ENCODE peak calls at places on chromosomes 2 and 18, in seven cellular contexts. J is transverse colon, D is stomach, Q is Peyer's patch, M is uterus, L is right lobe of liver, U is IMR-90. E is an unnamed sample.

GRCh38 chr18:76532875-76533274 is 37.8 kb upstream of the ZNF516 start:
- DNase-seq in L (no peak), M (no peak), Q (no peak), D (no peak), U (no peak), J (no peak), E (no peak)

GRCh38 chr2:62410015-62410453 is 96.0 kb downstream of the TMEM17 start:
- DNase-seq in Q (no peak), J (no peak), U (no peak), M (no peak), L (no peak), D (no peak), E (no peak)

GRCh38 chr2:151560289-151560688 is 150.6 kb downstream of the RIF1 start:
- DNase-seq in L (no peak), U (peak; percentile 33), J (no peak), Q (no peak), D (no peak), M (no peak), E (no peak)

GRCh38 chr2:179238027-179238426 is 26.6 kb downstream of the SESTD1 start:
- DNase-seq in Q (no peak), D (no peak), M (no peak), J (no peak), U (no peak), L (no peak), E (no peak)

GRCh38 chr2:51003345-51004192 is 28.4 kb downstream of the NRXN1 start:
- DNase-seq in J (no peak), M (no peak), D (no peak), U (peak; percentile 47), L (no peak), Q (no peak), E (no peak)

GRCh38 chr2:12606472-12607000 is 110.2 kb upstream of the TRIB2 start:
- DNase-seq in Q (no peak), M (no peak), D (no peak), U (peak; percentile 66), J (no peak), L (no peak), E (no peak)

GRCh38 chr2:111071480-111072143 is 49.1 kb upstream of the BCL2L11 start:
- DNase-seq in M (no peak), L (no peak), D (no peak), Q (no peak), J (no peak), U (peak; percentile 73), E (peak; percentile 38)

GRCh38 chr18:21897811-21898210 is 157.2 kb downstream of the MIB1 start:
- DNase-seq in U (peak; percentile 42), M (no peak), J (peak; percentile 42), L (peak; percentile 56), D (peak; percentile 58), Q (no peak), E (peak; percentile 16)

GRCh38 chr2:6352247-6352646 is 513.5 kb downstream of the CMPK2 start:
- DNase-seq in Q (no peak), J (no peak), D (no peak), M (no peak), U (no peak), L (no peak), E (no peak)

GRCh38 chr18:10973579-10974260 is 175.6 kb downstream of the PIEZO2 start:
- DNase-seq in U (peak; percentile 34), D (no peak), M (no peak), L (no peak), J (no peak), Q (no peak), E (peak; percentile 12)

GRCh38 chr2:130183500-130184373 is 1.7 kb downstream of the MZT2B start:
- DNase-seq in U (peak; percentile 11), M (peak; percentile 48), J (no peak), D (no peak), L (no peak), Q (no peak), E (no peak)

GRCh38 chr2:71583876-71584275 is 130.5 kb downstream of the DYSF start:
- DNase-seq in M (no peak), J (no peak), D (no peak), L (no peak), U (no peak), Q (no peak), E (no peak)

DNA sequence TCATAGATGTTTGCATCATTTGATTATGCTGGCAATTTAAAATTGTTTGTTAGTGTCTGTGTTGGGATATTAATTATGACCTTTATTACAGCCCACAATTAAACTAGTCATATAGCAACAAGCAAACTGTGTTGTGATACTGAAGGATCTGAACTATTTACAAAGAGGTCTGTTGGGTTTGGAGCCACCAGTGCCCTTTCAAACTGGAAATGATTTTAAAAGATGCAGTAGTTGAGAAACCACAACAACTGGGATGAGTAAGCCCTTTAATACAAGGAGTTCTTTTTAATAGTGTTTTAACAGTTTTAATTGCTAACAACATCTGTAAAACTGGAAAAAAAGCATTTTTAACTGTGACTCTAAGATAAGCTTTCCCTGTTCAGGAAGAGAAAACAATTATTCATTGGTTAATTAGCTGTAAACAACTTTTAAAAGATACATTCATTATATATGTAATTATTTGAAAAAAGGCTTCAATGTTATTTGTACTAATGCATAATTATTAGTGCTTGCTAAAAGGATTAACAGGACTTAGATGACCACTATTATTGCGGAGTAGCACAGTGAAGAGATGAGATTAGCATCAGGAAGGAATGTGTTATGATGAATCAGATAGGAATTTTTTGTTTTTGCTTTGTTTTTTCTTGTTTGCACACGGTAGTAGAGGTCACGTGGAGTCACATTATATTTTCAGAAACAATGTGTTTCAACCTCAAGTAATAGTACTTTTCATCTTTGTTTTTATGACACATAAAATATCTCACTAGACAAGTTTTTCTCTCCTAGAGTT is 392.6 kb upstream of the FANCL start:
- DNase-seq in U (no peak), M (no peak), J (no peak), L (no peak), D (no peak), Q (no peak), E (no peak)
- TF ChIP-seq POLR2A in U (no peak), M (no peak), J (no peak), L (no peak), D (no peak), Q (no peak), E (no peak)

DNA sequence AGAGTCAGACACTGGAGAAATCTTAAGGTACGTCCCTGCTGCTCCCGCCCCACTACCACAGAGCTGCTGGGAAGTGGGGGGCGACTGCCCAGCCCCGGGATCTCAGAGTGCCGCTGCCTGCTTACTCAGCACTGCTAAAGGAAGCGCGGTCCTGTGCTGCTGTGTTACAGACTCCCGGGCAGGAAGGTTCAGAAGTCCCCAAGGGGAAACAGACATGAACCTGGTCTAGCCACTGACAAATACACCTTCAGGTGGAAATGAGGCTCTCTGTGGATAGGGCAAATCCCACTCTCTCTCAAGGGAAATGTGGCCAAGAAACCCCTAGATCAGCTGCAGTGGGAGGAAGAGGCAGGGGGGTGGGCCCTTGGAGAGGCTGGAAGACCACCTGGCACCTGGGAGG is 13.7 kb downstream of the MTERF4 start:
- DNase-seq in Q (no peak), J (no peak), M (peak; percentile 8), U (no peak), L (peak; percentile 36), D (no peak), E (no peak)
- TF ChIP-seq POLR2A in Q (no peak), J (no peak), M (no peak), U (no peak), L (no peak), D (no peak), E (no peak)

GRCh38 chr2:96702098-96702785 is 37.6 kb downstream of the LMAN2L start:
- DNase-seq in J (no peak), U (no peak), M (no peak), Q (no peak), D (no peak), L (peak; percentile 42), E (no peak)
- TF ChIP-seq POLR2A in J (no peak), U (no peak), M (no peak), Q (no peak), D (no peak), L (no peak), E (no peak)

GRCh38 chr2:174339971-174340399 is 5.2 kb downstream of the SP9 start:
- DNase-seq in D (no peak), M (no peak), U (no peak), L (no peak), J (no peak), Q (no peak), E (no peak)

GRCh38 chr2:174341301-174341994 is 6.7 kb downstream of the SP9 start:
- DNase-seq in M (peak; percentile 88), Q (peak; percentile 92), D (peak; percentile 91), U (peak; percentile 78), J (peak; percentile 88), L (peak; percentile 87), E (peak; percentile 89)

GRCh38 chr2:174341995-174342571 is 7.3 kb downstream of the SP9 start:
- DNase-seq in U (no peak), J (no peak), L (no peak), D (no peak), Q (no peak), M (peak; percentile 23), E (no peak)

GRCh38 chr2:174339571-174339966 is 4.8 kb downstream of the SP9 start:
- DNase-seq in D (no peak), M (no peak), U (no peak), J (no peak), Q (no peak), L (no peak), E (no peak)

DNA sequence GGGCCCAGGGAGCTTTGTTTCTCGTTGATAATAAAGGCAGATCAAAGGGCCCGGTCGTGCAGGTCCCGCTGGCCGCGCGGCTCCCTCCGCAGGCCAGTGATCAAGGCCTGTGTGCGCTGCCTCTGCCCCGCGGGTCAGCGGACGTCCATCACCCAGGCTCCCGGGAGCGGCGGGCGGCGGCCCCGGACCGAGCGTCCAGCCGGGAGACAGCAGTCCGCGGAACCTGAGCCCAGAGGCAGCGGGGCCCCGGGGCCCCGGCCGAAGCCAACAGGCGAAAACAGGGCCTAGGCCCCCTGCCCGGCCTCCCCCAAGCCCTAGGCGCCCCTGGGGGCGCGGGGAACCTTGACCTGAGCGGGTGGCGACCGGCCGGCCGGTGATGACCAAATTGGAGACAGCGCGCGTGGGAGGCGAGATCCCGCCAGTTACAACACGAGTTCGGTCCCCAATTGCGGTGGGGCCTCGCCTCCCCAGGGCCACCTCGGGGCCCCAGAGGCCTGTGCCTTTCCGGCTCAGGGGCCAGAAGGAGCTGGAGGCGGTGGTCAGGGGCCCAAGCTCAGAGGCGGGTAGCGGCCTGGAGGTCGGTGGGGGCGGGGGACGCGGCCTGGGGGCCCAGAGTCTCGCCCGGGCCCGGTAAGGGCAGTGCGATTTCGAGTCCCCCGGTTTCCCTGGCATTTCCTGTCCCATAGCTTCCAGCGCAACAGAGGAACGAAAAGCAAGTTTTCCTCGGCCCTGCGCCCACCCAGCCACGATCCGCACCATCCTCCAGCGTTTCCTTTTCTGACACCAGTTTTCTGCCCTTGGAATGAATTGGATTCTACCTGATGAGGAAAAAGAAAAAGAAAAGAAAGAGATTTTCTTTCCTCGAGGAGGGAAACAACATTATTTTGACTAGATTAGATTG is 5.9 kb downstream of the SP9 start:
- DNase-seq in M (no peak), J (no peak), D (no peak), U (no peak), Q (peak; percentile 54), L (no peak), E (no peak)
- TF ChIP-seq POLR2A in M (no peak), J (no peak), D (no peak), U (no peak), Q (no peak), L (no peak), E (no peak)

GRCh38 chr2:232633413-232634318 is at the start of gene EFHD1:
- DNase-seq in L (peak; percentile 86), U (peak; percentile 34), J (peak; percentile 75), D (peak; percentile 75), M (peak; percentile 87), Q (peak; percentile 75), E (peak; percentile 51)
- TF ChIP-seq POLR2A in L (peak; percentile 65), U (no peak), J (peak; percentile 43), D (no peak), M (peak; percentile 77), Q (peak; percentile 9), E (peak; percentile 45)